ENCODE peak calls at places on chromosomes 7 and 10, in five cellular contexts. K is hepatocyte, U is dorsolateral prefrontal cortex, R is keratinocyte, G is IMR-90. W is an unnamed sample.

GRCh38 chr7:39130304-39130703 is 152.6 kb downstream of the POU6F2 start:
- DNase-seq in K (no peak), R (no peak), G (no peak), U (no peak), W (no peak)

GRCh38 chr10:67812007-67812406 is 26.0 kb downstream of the DNAJC12 start:
- DNase-seq in R (no peak), G (no peak), K (no peak), U (no peak), W (no peak)

GRCh38 chr10:96230527-96230926 is 40.8 kb downstream of the BLNK start:
- DNase-seq in G (no peak), U (no peak), K (no peak), R (no peak), W (no peak)

GRCh38 chr7:130350945-130351663 is 6.5 kb downstream of the CPA5 start:
- DNase-seq in R (no peak), U (no peak), G (no peak), K (no peak), W (no peak)

GRCh38 chr10:32893431-32893830 is 64.6 kb downstream of the ITGB1 start:
- DNase-seq in U (no peak), K (no peak), G (no peak), R (no peak), W (no peak)

GRCh38 chr10:14665304-14665703 is 109.4 kb downstream of the FAM107B start:
- DNase-seq in U (no peak), G (no peak), R (no peak), K (peak; percentile 58), W (no peak)

GRCh38 chr10:45443101-45444009 is 69.3 kb downstream of the ALOX5 start:
- DNase-seq in R (no peak), G (no peak), K (no peak), U (no peak), W (no peak)

GRCh38 chr7:82810558-82811259 is 352.0 kb downstream of the PCLO start:
- DNase-seq in U (no peak), K (peak; percentile 61), R (no peak), G (peak; percentile 83), W (peak; percentile 34)

GRCh38 chr7:139721844-139722243 is 56.0 kb downstream of the HIPK2 start:
- DNase-seq in G (no peak), R (no peak), K (no peak), U (no peak), W (no peak)

GRCh38 chr7:143882611-143883078 is 19.3 kb downstream of the TCAF1 start:
- DNase-seq in U (peak; percentile 73), R (no peak), G (peak; percentile 56), K (peak; percentile 87), W (no peak)

GRCh38 chr10:67612577-67613537 is 83.1 kb downstream of the CTNNA3 start:
- DNase-seq in U (no peak), G (peak; percentile 73), R (no peak), K (no peak), W (no peak)

DNA sequence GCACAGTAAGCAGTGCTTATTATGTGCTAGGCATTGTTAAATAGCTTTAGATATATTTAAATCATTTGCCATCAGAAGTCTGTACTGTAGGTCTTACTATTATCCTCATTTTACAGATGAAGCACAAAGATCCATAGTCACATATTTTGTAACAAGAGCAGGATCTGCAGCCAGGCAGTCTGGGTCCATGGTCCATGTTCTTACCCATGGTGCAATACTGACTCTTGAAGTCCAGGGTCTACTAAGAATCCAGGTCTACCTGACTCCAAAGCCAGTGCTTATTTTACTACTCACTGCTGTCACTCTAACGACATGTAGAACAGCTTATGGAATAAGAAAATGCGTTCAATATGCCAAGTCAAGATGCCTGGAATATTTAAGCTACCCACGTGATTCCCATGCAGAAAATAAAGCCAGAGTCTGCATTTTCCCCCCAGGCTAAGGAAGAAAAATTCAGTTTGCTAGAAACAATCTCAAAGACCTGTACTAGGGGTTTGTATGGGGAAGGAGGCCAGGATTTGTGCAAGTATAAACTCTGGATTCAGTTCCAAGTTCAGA is 984.7 kb upstream of the LRRTM3 start:
- DNase-seq in G (no peak), R (no peak), U (no peak), K (peak; percentile 46), W (no peak)
- H3K27me3 ChIP-seq in G (no peaks in the 10 kb centered on the region), R (no peaks in the 10 kb centered on the region), U (no peaks in the 10 kb centered on the region), K (no peaks in the 10 kb centered on the region), W (no peaks in the 10 kb centered on the region)

DNA sequence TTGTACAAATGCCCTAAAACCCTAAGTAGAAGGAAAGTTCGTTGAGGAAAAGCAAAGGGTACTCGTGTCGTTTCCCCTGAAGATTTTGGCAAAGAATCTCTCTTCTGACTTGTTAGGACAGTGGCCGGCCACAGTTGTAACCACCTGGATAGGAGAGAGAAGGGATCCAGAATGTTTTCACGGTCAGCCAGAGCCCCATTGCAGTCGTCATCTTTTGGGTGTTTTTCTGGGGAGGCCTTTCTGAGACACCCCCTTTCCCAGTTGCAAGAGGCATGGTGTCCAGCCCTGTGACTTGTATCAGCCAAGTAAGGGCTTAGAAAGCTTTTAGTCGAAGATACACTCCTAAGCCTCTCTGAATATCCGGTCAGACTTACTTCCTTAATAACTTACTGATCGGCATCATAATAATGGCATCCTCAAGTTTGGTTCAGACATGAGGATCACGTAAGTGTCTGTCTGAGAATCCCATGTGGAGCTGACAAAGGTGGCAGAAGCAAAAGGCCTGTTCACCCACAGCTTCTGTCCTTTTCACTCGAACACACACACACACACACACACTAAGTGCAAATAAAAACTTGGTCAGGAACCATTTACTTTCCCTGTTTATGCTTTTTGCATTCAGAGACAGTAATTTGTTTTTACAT is 435.7 kb upstream of the GALNT17 start:
- DNase-seq in K (no peak), R (no peak), U (no peak), G (peak; percentile 52), W (no peak)
- H3K4me3 ChIP-seq in K (peak overlapping the region; percentile 97), R (peak overlapping the region; percentile 87), U (peak overlapping the region; percentile 74), G (peak overlapping the region; percentile 90), W (peak overlapping the region; percentile 91)

GRCh38 chr7:99789441-99790070 is 5.6 kb upstream of the CYP3A4 start:
- DNase-seq in R (no peak), K (no peak), G (no peak), U (no peak), W (no peak)
- H3K27me3 ChIP-seq in R (no peaks in the 10 kb centered on the region), K (no peaks in the 10 kb centered on the region), G (peaks cover 2% of the 10 kb centered on the region), U (no peaks in the 10 kb centered on the region), W (no peaks in the 10 kb centered on the region)

GRCh38 chr7:108037748-108038147 is 34.8 kb upstream of the LAMB1 start:
- DNase-seq in K (no peak), R (no peak), U (no peak), G (no peak), W (no peak)
- H3K4me3 ChIP-seq in K (no peak overlapping the region), R (no peak overlapping the region), U (no peak overlapping the region), G (no peak overlapping the region), W (no peak overlapping the region)

GRCh38 chr7:97868788-97869187 is 3.4 kb downstream of the ASNS start:
- DNase-seq in K (no peak), R (no peak), G (no peak), U (no peak), W (no peak)
- H3K27me3 ChIP-seq in K (no peaks in the 10 kb centered on the region), R (no peaks in the 10 kb centered on the region), G (no peaks in the 10 kb centered on the region), U (no peaks in the 10 kb centered on the region), W (no peaks in the 10 kb centered on the region)

GRCh38 chr10:129523031-129523722 is 56.1 kb downstream of the MGMT start:
- DNase-seq in G (no peak), K (no peak), U (no peak), R (no peak), W (no peak)
- H3K4me3 ChIP-seq in G (no peak overlapping the region), K (no peak overlapping the region), U (no peak overlapping the region), R (no peak overlapping the region), W (no peak overlapping the region)

W was measured in kidney epithelial cell.